ENCODE peak calls at places on chromosomes 6 and 20, in nine cellular contexts. V is uterus, X is GM12892, D is adrenal gland, W is HepG2, Z is ovary, Y is transverse colon, H is stomach, O is tibial nerve. N is an unnamed sample.
A peak's percentile ranks its signal among the peaks of the same experiment; 100 is the strongest.

GRCh38 chr20:4916991-4917881 is 84.1 kb downstream of the SLC23A2 start:
- DNase-seq in O (no peak), Z (no peak), V (no peak), X (no peak), W (no peak), Y (no peak), D (no peak), H (peak; percentile 42), N (peak; percentile 50)

GRCh38 chr6:129895692-129896091 is 34.6 kb upstream of the TMEM244 start:
- DNase-seq in W (no peak), Z (no peak), Y (no peak), V (no peak), D (no peak), X (no peak), O (no peak), H (no peak), N (no peak)

GRCh38 chr20:53751394-53752368 is 158.0 kb upstream of the ZNF217 start:
- DNase-seq in Y (peak; percentile 26), O (no peak), X (no peak), H (peak; percentile 24), Z (no peak), D (no peak), V (no peak), W (no peak), N (no peak)

GRCh38 chr6:154329350-154330170 is 27.0 kb downstream of the IPCEF1 start:
- DNase-seq in Z (peak; percentile 22), H (no peak), W (no peak), D (no peak), X (no peak), Y (no peak), V (no peak), O (no peak), N (no peak)

GRCh38 chr6:154994881-154995240 is 254 bp upstream of the TIAM2 start:
- DNase-seq in H (no peak), Z (no peak), W (no peak), D (no peak), Y (no peak), V (no peak), O (no peak), X (no peak), N (no peak)

GRCh38 chr6:121333196-121333595 is 1.1 kb downstream of the TBC1D32 start:
- DNase-seq in H (no peak), Y (no peak), O (no peak), W (no peak), D (no peak), Z (no peak), X (no peak), V (no peak), N (no peak)

GRCh38 chr6:34531580-34532201 is 24.4 kb downstream of the SPDEF start:
- DNase-seq in V (peak; percentile 56), X (no peak), H (no peak), D (peak; percentile 36), Y (no peak), W (no peak), Z (peak; percentile 73), O (peak; percentile 72), N (no peak)

GRCh38 chr6:5266423-5266822 is 5.1 kb downstream of the FARS2 start:
- DNase-seq in V (no peak), D (no peak), X (no peak), O (no peak), Y (no peak), H (no peak), Z (no peak), W (no peak), N (no peak)

GRCh38 chr6:17042422-17043147 is 59.3 kb upstream of the STMND1 start:
- DNase-seq in X (no peak), V (no peak), Z (no peak), W (peak; percentile 20), H (no peak), O (no peak), D (peak; percentile 51), Y (peak; percentile 66), N (peak; percentile 25)

GRCh38 chr6:148069256-148069655 is 273.4 kb upstream of the SASH1 start:
- DNase-seq in O (no peak), Z (no peak), X (no peak), D (no peak), H (no peak), Y (no peak), V (no peak), W (no peak), N (no peak)

GRCh38 chr20:53872561-53873248 is 197.7 kb downstream of the BCAS1 start:
- DNase-seq in H (no peak), Z (no peak), Y (no peak), D (no peak), O (no peak), V (no peak), W (no peak), X (no peak), N (no peak)

GRCh38 chr6:128370072-128370471 is 150.3 kb downstream of the PTPRK start:
- DNase-seq in V (no peak), D (no peak), X (no peak), Z (no peak), W (peak; percentile 43), O (no peak), Y (no peak), H (no peak), N (peak; percentile 1)

GRCh38 chr6:1577146-1577680 is 32.5 kb upstream of the FOXC1 start:
- DNase-seq in X (no peak), V (no peak), H (no peak), W (no peak), Y (no peak), Z (no peak), O (no peak), D (no peak), N (no peak)

GRCh38 chr20:23612385-23612784 is 6.7 kb upstream of the CST9 start:
- DNase-seq in W (no peak), H (no peak), V (no peak), Y (no peak), X (no peak), Z (no peak), D (no peak), O (no peak), N (no peak)

GRCh38 chr6:39791850-39792500 is at the start of gene DAAM2:
- DNase-seq in V (peak; percentile 68), D (peak; percentile 69), O (peak; percentile 54), H (peak; percentile 64), Y (peak; percentile 50), X (no peak), Z (peak; percentile 72), W (no peak), N (no peak)
- TF ChIP-seq POLR2A in V (peak; percentile 59), D (peak; percentile 67), O (peak; percentile 88), H (no peak), Y (no peak), X (no peak), Z (peak; percentile 74), W (no peak), N (peak; percentile 12)

DNA sequence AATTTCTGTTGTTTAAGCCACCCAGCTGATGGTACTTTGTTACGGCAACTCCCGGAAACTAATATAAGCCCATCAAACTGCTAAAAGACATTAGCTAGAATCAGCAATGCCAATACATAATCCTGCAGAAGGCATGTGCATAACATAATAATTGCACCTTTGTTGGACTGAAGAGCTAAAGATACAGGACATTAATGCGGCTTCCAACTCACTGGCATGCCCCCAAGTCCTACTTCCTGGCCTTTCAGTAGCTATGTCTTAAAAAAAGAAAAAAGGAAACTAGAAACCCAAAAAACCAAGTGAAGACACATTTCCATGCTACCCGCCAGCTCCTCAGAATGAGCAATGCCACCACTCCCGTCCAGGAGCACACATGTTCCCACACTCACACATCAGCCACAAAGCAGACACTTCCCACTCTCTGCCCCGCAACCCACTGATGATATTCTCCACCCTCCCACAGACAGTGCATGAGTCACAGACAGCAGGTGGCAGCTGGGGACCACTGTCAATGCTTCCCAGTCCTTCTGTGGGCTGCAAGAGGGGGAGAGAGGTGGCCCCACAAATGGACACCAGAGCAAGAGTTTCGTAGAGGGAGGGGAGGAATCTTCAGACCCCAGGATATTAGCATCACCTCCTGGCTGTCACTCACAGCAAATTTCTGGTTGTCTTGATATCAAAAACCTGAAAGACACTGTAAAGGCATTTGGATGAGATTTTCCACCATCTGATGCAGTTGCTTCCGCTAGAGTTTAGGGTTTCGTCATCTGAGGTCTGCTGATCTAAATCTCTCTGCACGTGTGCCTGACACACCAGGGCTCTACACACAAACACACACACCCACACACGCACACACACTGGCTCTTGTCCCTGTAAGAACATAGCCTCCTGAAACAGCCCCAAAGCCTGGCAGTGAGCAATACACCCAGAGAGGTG is 32.8 kb downstream of the GFOD1 start:
- DNase-seq in O (peak; percentile 51), V (peak; percentile 46), W (no peak), Z (no peak), X (no peak), Y (peak; percentile 62), H (peak; percentile 32), D (peak; percentile 17), N (no peak)
- TF ChIP-seq POLR2A in O (no peak), V (no peak), W (no peak), Z (no peak), X (no peak), Y (no peak), H (no peak), D (no peak), N (no peak)

GRCh38 chr6:63526931-63527330 is 45.3 kb upstream of the LOC128125822 start:
- DNase-seq in Z (no peak), O (no peak), D (no peak), X (no peak), W (no peak), H (no peak), Y (no peak), V (no peak), N (no peak)

GRCh38 chr6:63527658-63528514 is 44.4 kb upstream of the LOC128125822 start:
- DNase-seq in O (peak; percentile 57), W (peak; percentile 99), D (peak; percentile 94), Y (peak; percentile 68), X (no peak), V (peak; percentile 88), Z (no peak), H (peak; percentile 93), N (peak; percentile 35)

GRCh38 chr6:63530984-63531383 is 41.3 kb upstream of the LOC128125822 start:
- DNase-seq in H (no peak), D (no peak), V (no peak), Z (no peak), Y (no peak), O (no peak), W (no peak), X (no peak), N (no peak)

GRCh38 chr6:63533026-63533425 is 39.3 kb upstream of the LOC128125822 start:
- DNase-seq in O (no peak), X (no peak), D (no peak), Y (no peak), H (no peak), W (no peak), Z (no peak), V (no peak), N (no peak)

GRCh38 chr6:63529498-63529897 is 42.8 kb upstream of the LOC128125822 start:
- DNase-seq in V (no peak), W (no peak), Z (no peak), D (no peak), X (no peak), Y (no peak), H (no peak), O (no peak), N (no peak)
- TF ChIP-seq POLR2A in V (no peak), W (no peak), Z (no peak), D (no peak), X (no peak), Y (no peak), H (no peak), O (no peak), N (no peak)

GRCh38 chr6:45432944-45433343 is 55.2 kb upstream of the SUPT3H start:
- DNase-seq in W (no peak), H (no peak), Z (no peak), Y (no peak), V (no peak), X (no peak), D (no peak), O (no peak), N (no peak)
- TF ChIP-seq POLR2A in W (no peak), H (no peak), Z (no peak), Y (no peak), V (no peak), X (no peak), D (no peak), O (no peak), N (no peak)